ENCODE peak calls at places on chromosomes 12 and 14, in five cellular contexts. H is uterus; R is neural progenitor cell; A is CD8-positive, alpha-beta T cell; W is transverse colon. I is an unnamed sample.

GRCh38 chr14:94381149-94382030 is 7.0 kb downstream of the SERPINA1 start:
- DNase-seq in H (no peak), R (no peak), A (no peak), W (no peak), I (no peak)

GRCh38 chr14:95906591-95906990 is 30.0 kb downstream of the TUNAR start:
- DNase-seq in H (no peak), R (no peak), A (no peak), W (no peak), I (no peak)

GRCh38 chr12:119423285-119423684 is 88.8 kb downstream of the CCDC60 start:
- DNase-seq in H (no peak), R (peak), A (no peak), W (no peak), I (no peak)

GRCh38 chr14:89673499-89674225 is 256.6 kb upstream of the FOXN3 start:
- DNase-seq in H (no peak), R (no peak), A (no peak), W (peak), I (no peak)

GRCh38 chr12:18165422-18165871 is 75.5 kb upstream of the RERGL start:
- DNase-seq in H (no peak), R (no peak), A (no peak), W (no peak), I (no peak)

GRCh38 chr12:14771651-14772137 is 31.6 kb downstream of the WBP11 start:
- DNase-seq in H (no peak), R (peak), A (peak), W (no peak), I (no peak)

GRCh38 chr14:75333523-75334190 is 55.0 kb downstream of the FOS start:
- DNase-seq in H (no peak), R (no peak), A (no peak), W (no peak), I (no peak)

GRCh38 chr12:12744556-12745305 is 27.6 kb downstream of the CDKN1B start:
- DNase-seq in H (no peak), R (no peak), A (no peak), W (peak), I (no peak)

GRCh38 chr14:63603749-63604277 is 37.9 kb downstream of the WDR89 start:
- DNase-seq in H (no peak), R (no peak), A (no peak), W (no peak), I (no peak)

GRCh38 chr14:56004807-56005579 is 113.2 kb upstream of the PELI2 start:
- DNase-seq in H (peak), R (peak), A (peak), W (peak), I (peak)

GRCh38 chr14:99415496-99416281 is 65.0 kb downstream of the SETD3 start:
- DNase-seq in H (no peak), R (peak), A (peak), W (peak), I (peak)

GRCh38 chr14:24040692-24041091 is 11.1 kb upstream of the CARMIL3 start:
- DNase-seq in H (no peak), R (no peak), A (no peak), W (no peak), I (no peak)

GRCh38 chr12:70543444-70543843 is 93.8 kb downstream of the PTPRB start:
- DNase-seq in H (no peak), R (no peak), A (no peak), W (no peak), I (peak)

GRCh38 chr14:34051966-34052657 is 101.2 kb upstream of the EGLN3 start:
- DNase-seq in H (peak), R (no peak), A (no peak), W (peak), I (no peak)

GRCh38 chr14:104639889-104640548 is 35.4 kb upstream of the TMEM179 start:
- DNase-seq in H (no peak), R (peak), A (no peak), W (peak), I (no peak)

GRCh38 chr12:19616781-19617180 is 177.5 kb downstream of the AEBP2 start:
- DNase-seq in H (no peak), R (no peak), A (no peak), W (no peak), I (no peak)

GRCh38 chr12:102873077-102873476 is 44.0 kb downstream of the PAH start:
- DNase-seq in H (no peak), R (no peak), A (no peak), W (no peak), I (no peak)

GRCh38 chr14:61420326-61420725 is 98.9 kb downstream of the PRKCH start:
- DNase-seq in H (no peak), R (no peak), A (no peak), W (no peak), I (no peak)

GRCh38 chr14:78848234-78848820 is 678.2 kb downstream of the NRXN3 start:
- DNase-seq in H (no peak), R (peak), A (no peak), W (peak), I (no peak)

GRCh38 chr12:57430931-57431566 is at the start of gene R3HDM2:
- DNase-seq in H (peak), R (peak), A (peak), W (peak), I (peak)

GRCh38 chr14:86838363-86838762 is 1154.6 kb downstream of the GALC start:
- DNase-seq in H (no peak), R (no peak), A (no peak), W (no peak), I (no peak)

GRCh38 chr12:128449146-128449894 is 182.3 kb downstream of the TMEM132C start:
- DNase-seq in H (no peak), R (no peak), A (no peak), W (no peak), I (no peak)

GRCh38 chr12:26746315-26746714 is 86.7 kb downstream of the ITPR2 start:
- DNase-seq in H (no peak), R (no peak), A (no peak), W (no peak), I (peak)

GRCh38 chr12:11482955-11483354 is 87.6 kb upstream of the PRB2 start:
- DNase-seq in H (no peak), R (no peak), A (no peak), W (no peak), I (no peak)

GRCh38 chr12:46678441-46678840 is 147.4 kb downstream of the SLC38A4 start:
- DNase-seq in H (no peak), R (no peak), A (no peak), W (no peak), I (no peak)

GRCh38 chr14:34883954-34884353 is 8.8 kb upstream of the BAZ1A start:
- DNase-seq in H (no peak), R (no peak), A (no peak), W (no peak), I (no peak)

GRCh38 chr14:54465654-54466053 is 23.1 kb downstream of the GMFB start:
- DNase-seq in H (no peak), R (no peak), A (no peak), W (no peak), I (no peak)

GRCh38 chr14:87944987-87945604 is 47.9 kb downstream of the GALC start:
- DNase-seq in H (no peak), R (peak), A (no peak), W (no peak), I (peak)

GRCh38 chr14:24291446-24292117 is 8.0 kb downstream of the DHRS1 start:
- DNase-seq in H (no peak), R (no peak), A (no peak), W (no peak), I (no peak)

GRCh38 chr12:5493018-5493417 is 61.1 kb downstream of the NTF3 start:
- DNase-seq in H (no peak), R (peak), A (no peak), W (peak), I (no peak)

DNA sequence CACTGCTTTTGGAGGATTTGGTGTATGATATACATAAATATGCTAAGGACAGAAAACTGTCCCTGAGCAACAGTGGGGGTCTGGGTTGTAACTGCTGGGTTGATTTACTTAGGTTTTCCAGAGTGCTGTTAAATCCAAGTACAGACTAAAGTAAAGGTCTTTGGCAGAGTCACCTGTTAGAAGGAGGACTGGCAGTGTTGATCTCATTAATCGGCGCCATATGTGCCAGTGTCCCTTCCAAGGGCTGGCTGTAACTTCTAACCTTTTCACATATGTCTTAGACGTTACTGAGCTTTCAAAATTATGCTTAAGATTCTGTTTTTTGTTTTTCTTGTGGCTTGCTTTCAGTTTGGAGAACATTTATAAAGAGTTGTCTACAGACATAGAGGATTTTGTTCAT is 5.1 kb downstream of the UNG start:
- DNase-seq in H (no peak), R (no peak), A (no peak), W (no peak), I (no peak)
- H3K27ac ChIP-seq in H (peak), R (no peak), A (no peak), W (no peak), I (no peak)

GRCh38 chr12:38817942-38818341 is 87.4 kb downstream of the CPNE8 start:
- DNase-seq in H (no peak), R (no peak), A (no peak), W (no peak), I (no peak)
- TF ChIP-seq CTCF in H (no peak), R (no peak), A (no peak), W (no peak), I (no peak)

DNA sequence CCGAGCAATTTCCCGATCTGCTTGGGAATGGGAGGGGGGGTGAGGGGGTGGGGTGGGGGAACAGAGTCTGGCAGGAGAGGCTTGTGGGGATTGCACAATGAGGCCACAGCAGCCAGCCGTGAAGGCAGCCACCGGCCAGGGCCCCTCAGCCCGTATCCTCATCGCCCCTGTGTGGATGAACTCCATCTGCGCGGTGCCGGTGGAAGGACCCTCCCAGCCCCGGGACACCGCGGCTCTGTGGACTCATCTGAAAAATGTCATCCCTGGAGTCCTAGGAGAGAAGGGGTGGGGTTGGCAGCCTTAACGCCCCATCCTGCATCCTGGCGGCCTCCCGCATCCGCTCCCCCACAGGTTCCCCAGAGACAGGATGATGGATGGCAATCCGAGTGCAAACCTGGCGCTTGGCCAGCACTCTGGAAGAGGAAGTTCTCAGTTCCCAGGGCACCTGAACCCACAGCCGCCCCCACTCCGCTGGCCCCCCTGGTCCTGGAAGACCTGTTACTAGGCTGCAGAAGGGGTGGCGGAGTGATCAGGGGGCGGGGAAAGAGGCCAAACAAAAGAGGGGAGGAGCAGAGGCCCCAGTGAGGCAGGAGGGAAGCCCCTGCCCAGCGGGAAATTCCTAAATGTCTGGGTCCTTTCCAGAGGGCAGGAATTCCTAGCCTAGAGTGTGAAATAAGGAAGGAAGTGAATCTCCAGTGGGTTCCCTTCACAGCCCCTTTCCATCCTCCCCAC is 1.2 kb upstream of the TNFAIP2 start:
- DNase-seq in H (peak), R (peak), A (no peak), W (peak), I (no peak)
- H3K4me3 ChIP-seq in H (peak), R (peak), A (no peak), W (no peak), I (no peak)

GRCh38 chr12:77064891-77065360 is 443 bp downstream of the E2F7 start:
- DNase-seq in H (no peak), R (peak), A (peak), W (no peak), I (no peak)
- H3K27ac ChIP-seq in H (no peak), R (peak), A (no peak), W (peak), I (no peak)

GRCh38 chr12:95017482-95017881 is 14.0 kb upstream of the NDUFA12 start:
- DNase-seq in H (no peak), R (no peak), A (no peak), W (no peak), I (no peak)

DNA sequence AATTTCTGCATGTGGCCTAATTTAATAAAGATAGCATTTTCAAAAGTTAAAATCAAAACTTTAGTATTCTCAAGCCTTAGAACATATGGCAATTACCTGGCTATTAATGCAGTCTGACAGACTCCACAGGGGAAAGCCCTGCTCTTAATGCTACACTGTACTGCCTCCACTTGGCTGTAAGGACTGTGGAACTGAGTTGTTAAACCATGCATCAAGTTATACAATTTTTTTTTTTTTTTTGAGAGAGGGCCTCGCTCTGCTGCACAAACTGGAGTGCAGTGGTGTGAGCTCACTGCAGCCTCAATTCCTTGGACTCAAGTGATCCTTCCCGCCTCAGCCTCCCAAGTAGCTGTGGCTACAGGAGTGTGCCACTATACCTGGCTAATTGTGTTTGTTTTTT is 19.0 kb upstream of the NDUFA12 start:
- DNase-seq in H (no peak), R (no peak), A (no peak), W (no peak), I (no peak)
- TF ChIP-seq CTCF in H (no peak), R (no peak), A (no peak), W (no peak), I (no peak)

I was measured in AG04450.